ENCODE peak calls at places on chromosomes 12 and 14, in nine cellular contexts. X is neural crest cell, C is skeletal muscle cell, Y is M059J, D is Karpas-422, E is HS-5, G is T-helper 2 cell, F is HT-29, T is astrocyte. L is an unnamed sample.

GRCh38 chr12:105378821-105379400 is 48.4 kb downstream of the C12orf75 start:
- DNase-seq in T (no peak), D (no peak), Y (peak; percentile 42), X (peak; percentile 9), E (no peak), C (no peak), F (peak; percentile 59), G (no peak), L (no peak)

GRCh38 chr12:106246891-106247730 is 709 bp downstream of the CKAP4 start:
- DNase-seq in C (no peak), X (peak; percentile 39), Y (peak; percentile 64), D (no peak), F (peak; percentile 45), E (no peak), G (peak; percentile 32), T (no peak), L (no peak)

GRCh38 chr14:71891970-71892369 is 40.3 kb upstream of the RGS6 start:
- DNase-seq in G (no peak), T (peak; percentile 7), C (no peak), X (no peak), Y (no peak), D (no peak), F (no peak), E (no peak), L (no peak)

GRCh38 chr12:46209165-46209564 is 59.7 kb downstream of the SLC38A1 start:
- DNase-seq in C (no peak), X (no peak), F (no peak), T (peak; percentile 27), G (no peak), Y (peak; percentile 55), E (no peak), D (no peak), L (peak; percentile 9)

GRCh38 chr12:107523760-107524558 is 161.6 kb upstream of the PWP1 start:
- DNase-seq in F (no peak), D (no peak), T (no peak), G (no peak), X (no peak), C (no peak), E (no peak), Y (no peak), L (no peak)

GRCh38 chr12:123854918-123855317 is 92.8 kb downstream of the DNAH10 start:
- DNase-seq in D (no peak), Y (no peak), T (no peak), E (no peak), F (no peak), X (no peak), G (no peak), C (no peak), L (no peak)

GRCh38 chr14:21106506-21107359 is 5.9 kb downstream of the TMEM253 start:
- DNase-seq in G (peak; percentile 66), T (peak; percentile 57), Y (peak; percentile 77), X (peak; percentile 85), C (peak; percentile 49), D (peak; percentile 92), E (no peak), F (peak; percentile 71), L (peak; percentile 53)

GRCh38 chr14:99190696-99191662 is 81.0 kb downstream of the BCL11B start:
- DNase-seq in D (peak; percentile 49), E (no peak), G (no peak), Y (no peak), F (no peak), T (no peak), X (no peak), C (no peak), L (no peak)

GRCh38 chr14:94046696-94047250 is 20.6 kb downstream of the OTUB2 start:
- DNase-seq in E (no peak), X (no peak), Y (no peak), G (no peak), C (no peak), F (no peak), T (no peak), D (no peak), L (no peak)

GRCh38 chr12:3802721-3803120 is 49.8 kb upstream of the CRACR2A start:
- DNase-seq in G (no peak), E (no peak), T (no peak), C (no peak), Y (no peak), F (no peak), D (no peak), X (no peak), L (no peak)

GRCh38 chr12:50647479-50647878 is 116.4 kb upstream of the ATF1 start:
- DNase-seq in C (no peak), D (no peak), T (peak; percentile 84), E (no peak), X (no peak), G (no peak), F (no peak), Y (peak; percentile 41), L (no peak)

GRCh38 chr14:68977137-68977740 is 1.9 kb downstream of the ACTN1 start:
- DNase-seq in D (no peak), F (peak; percentile 4), E (no peak), C (no peak), Y (no peak), T (no peak), X (no peak), G (no peak), L (peak; percentile 98)

GRCh38 chr14:71652368-71652767 is 279.9 kb upstream of the RGS6 start:
- DNase-seq in G (no peak), D (no peak), X (no peak), E (no peak), F (no peak), Y (no peak), C (no peak), T (no peak), L (no peak)

GRCh38 chr12:50174971-50175715 is 8.0 kb upstream of the CERS5 start:
- DNase-seq in D (peak; percentile 84), F (peak; percentile 81), T (peak; percentile 61), G (no peak), C (no peak), X (peak; percentile 23), Y (peak; percentile 71), E (peak; percentile 68), L (peak; percentile 26)

GRCh38 chr12:87439990-87440827 is 589.0 kb downstream of the C12orf50 start:
- DNase-seq in E (peak; percentile 86), Y (peak; percentile 95), C (peak; percentile 85), X (no peak), T (peak; percentile 97), F (peak; percentile 93), D (no peak), G (no peak), L (peak; percentile 60)

GRCh38 chr12:2960432-2960956 is 1.3 kb downstream of the TEAD4 start:
- DNase-seq in C (no peak), T (peak; percentile 56), F (peak; percentile 39), X (no peak), G (no peak), Y (peak; percentile 82), E (no peak), D (no peak), L (peak; percentile 24)

GRCh38 chr12:45324391-45324790 is 108.5 kb downstream of the ANO6 start:
- DNase-seq in F (no peak), D (no peak), E (no peak), C (no peak), Y (peak; percentile 67), T (no peak), X (no peak), G (no peak), L (no peak)

GRCh38 chr12:57429473-57430116 is 1.2 kb downstream of the R3HDM2 start:
- DNase-seq in D (no peak), T (peak; percentile 4), Y (peak; percentile 11), G (no peak), F (no peak), E (no peak), C (no peak), X (no peak), L (no peak)

GRCh38 chr14:89283327-89284060 is 133.5 kb downstream of the FOXN3 start:
- DNase-seq in F (no peak), E (no peak), D (no peak), X (no peak), T (no peak), G (no peak), C (no peak), Y (no peak), L (no peak)

GRCh38 chr12:50222275-50222783 is 55.2 kb upstream of the CERS5 start:
- DNase-seq in E (no peak), G (no peak), D (peak; percentile 81), Y (peak; percentile 94), C (peak; percentile 70), F (no peak), X (peak; percentile 30), T (peak; percentile 88), L (peak; percentile 89)

GRCh38 chr14:70808023-70808401 is 1.3 kb downstream of the MAP3K9 start:
- DNase-seq in Y (peak; percentile 58), F (peak; percentile 55), D (peak; percentile 96), E (no peak), G (peak; percentile 16), X (no peak), C (no peak), T (no peak), L (no peak)

GRCh38 chr14:93090826-93091583 is 24.7 kb downstream of the ITPK1 start:
- DNase-seq in G (no peak), T (no peak), C (no peak), D (no peak), X (no peak), E (no peak), Y (no peak), F (no peak), L (no peak)

GRCh38 chr12:106753526-106753925 is 21.0 kb upstream of the RIC8B start:
- DNase-seq in Y (no peak), F (no peak), D (peak; percentile 86), G (peak; percentile 21), E (no peak), T (no peak), C (no peak), X (no peak), L (no peak)

GRCh38 chr14:37546621-37547447 is 48.2 kb downstream of the FOXA1 start:
- DNase-seq in G (no peak), T (no peak), E (no peak), D (no peak), Y (no peak), X (no peak), F (peak; percentile 86), C (peak; percentile 4), L (no peak)

GRCh38 chr14:92967346-92967926 is 44.5 kb downstream of the CHGA start:
- DNase-seq in D (no peak), E (peak; percentile 35), X (no peak), T (no peak), F (no peak), G (no peak), Y (no peak), C (peak; percentile 61), L (no peak)

GRCh38 chr14:65431245-65431644 is 18.7 kb downstream of the FUT8 start:
- DNase-seq in E (no peak), T (no peak), X (no peak), Y (no peak), F (no peak), D (no peak), C (no peak), G (no peak), L (no peak)

GRCh38 chr12:22334696-22335290 is at the start of gene ST8SIA1:
- DNase-seq in G (peak; percentile 49), C (no peak), T (no peak), X (peak; percentile 57), Y (peak; percentile 21), E (no peak), F (no peak), D (no peak), L (no peak)

GRCh38 chr12:108580531-108580930 is 17.4 kb downstream of the TMEM119 start:
- DNase-seq in X (no peak), E (no peak), T (no peak), D (no peak), F (no peak), C (no peak), Y (no peak), G (no peak), L (no peak)

GRCh38 chr14:53528114-53528513 is 375.0 kb upstream of the DDHD1 start:
- DNase-seq in C (no peak), Y (no peak), E (no peak), D (no peak), X (no peak), T (no peak), F (no peak), G (no peak), L (no peak)

GRCh38 chr14:72129283-72129682 is 197.1 kb downstream of the RGS6 start:
- DNase-seq in E (no peak), Y (no peak), T (no peak), C (no peak), F (no peak), X (no peak), G (no peak), D (no peak), L (no peak)

GRCh38 chr14:100887728-100888335 is 15.7 kb downstream of the RTL1 start:
- DNase-seq in T (peak; percentile 12), Y (no peak), F (no peak), X (no peak), C (no peak), G (no peak), E (no peak), D (no peak), L (no peak)